ENCODE peak calls at places on chromosomes 5 and 9, in ten cellular contexts. One of them, this sample, is unnamed.

GRCh38 chr5:37840036-37840909 is at the start of gene GDNF:
- DNase-seq in NCI-H524: peak
- DNase-seq in GM12892: peak
- DNase-seq in T follicular helper cell: no peak
- DNase-seq in H54: no peak
- DNase-seq in AG08395: peak
- DNase-seq in left kidney: peak
- DNase-seq in activated T-cell treated with anti-CD3 and anti-CD28 coated beads for 24 hours: no peak
- DNase-seq in effector CD4-positive, alpha-beta T cell: no peak
- DNase-seq in NCI-H1417: peak
- DNase-seq in this sample: peak

GRCh38 chr9:97573482-97574073 is 59.6 kb downstream of the TSTD2 start:
- DNase-seq in AG08395: no peak
- DNase-seq in H54: no peak
- DNase-seq in effector CD4-positive, alpha-beta T cell: no peak
- DNase-seq in GM12892: no peak
- DNase-seq in activated T-cell treated with anti-CD3 and anti-CD28 coated beads for 24 hours: no peak
- DNase-seq in NCI-H1417: no peak
- DNase-seq in left kidney: no peak
- DNase-seq in T follicular helper cell: no peak
- DNase-seq in NCI-H524: no peak
- DNase-seq in this sample: no peak

GRCh38 chr9:2023042-2023441 is 7.9 kb downstream of the SMARCA2 start:
- DNase-seq in NCI-H524: no peak
- DNase-seq in activated T-cell treated with anti-CD3 and anti-CD28 coated beads for 24 hours: no peak
- DNase-seq in NCI-H1417: no peak
- DNase-seq in T follicular helper cell: no peak
- DNase-seq in AG08395: no peak
- DNase-seq in left kidney: no peak
- DNase-seq in GM12892: no peak
- DNase-seq in H54: no peak
- DNase-seq in effector CD4-positive, alpha-beta T cell: no peak
- DNase-seq in this sample: no peak

GRCh38 chr5:91383027-91383955 is at the start of gene ARRDC3:
- DNase-seq in activated T-cell treated with anti-CD3 and anti-CD28 coated beads for 24 hours: peak
- DNase-seq in T follicular helper cell: peak
- DNase-seq in NCI-H524: peak
- DNase-seq in effector CD4-positive, alpha-beta T cell: peak
- DNase-seq in AG08395: peak
- DNase-seq in GM12892: peak
- DNase-seq in left kidney: peak
- DNase-seq in H54: peak
- DNase-seq in NCI-H1417: peak
- DNase-seq in this sample: peak

GRCh38 chr5:124661317-124662141 is 84.9 kb downstream of the ZNF608 start:
- DNase-seq in NCI-H524: peak
- DNase-seq in AG08395: peak
- DNase-seq in activated T-cell treated with anti-CD3 and anti-CD28 coated beads for 24 hours: no peak
- DNase-seq in NCI-H1417: peak
- DNase-seq in H54: no peak
- DNase-seq in GM12892: no peak
- DNase-seq in effector CD4-positive, alpha-beta T cell: no peak
- DNase-seq in T follicular helper cell: no peak
- DNase-seq in left kidney: peak
- DNase-seq in this sample: peak

GRCh38 chr9:87099383-87099782 is 152.1 kb upstream of the GAS1 start:
- DNase-seq in H54: no peak
- DNase-seq in AG08395: no peak
- DNase-seq in GM12892: no peak
- DNase-seq in NCI-H524: no peak
- DNase-seq in left kidney: no peak
- DNase-seq in NCI-H1417: no peak
- DNase-seq in effector CD4-positive, alpha-beta T cell: no peak
- DNase-seq in T follicular helper cell: no peak
- DNase-seq in activated T-cell treated with anti-CD3 and anti-CD28 coated beads for 24 hours: no peak
- DNase-seq in this sample: no peak

GRCh38 chr5:132526974-132527564 is 16.3 kb downstream of the IL5 start:
- DNase-seq in effector CD4-positive, alpha-beta T cell: no peak
- DNase-seq in NCI-H1417: no peak
- DNase-seq in AG08395: no peak
- DNase-seq in T follicular helper cell: no peak
- DNase-seq in activated T-cell treated with anti-CD3 and anti-CD28 coated beads for 24 hours: no peak
- DNase-seq in H54: no peak
- DNase-seq in GM12892: no peak
- DNase-seq in left kidney: no peak
- DNase-seq in NCI-H524: no peak
- DNase-seq in this sample: no peak

GRCh38 chr9:93060746-93061259 is 2.3 kb downstream of the SUSD3 start:
- DNase-seq in H54: peak
- DNase-seq in NCI-H1417: no peak
- DNase-seq in T follicular helper cell: no peak
- DNase-seq in activated T-cell treated with anti-CD3 and anti-CD28 coated beads for 24 hours: no peak
- DNase-seq in GM12892: no peak
- DNase-seq in effector CD4-positive, alpha-beta T cell: no peak
- DNase-seq in NCI-H524: no peak
- DNase-seq in AG08395: peak
- DNase-seq in left kidney: no peak
- DNase-seq in this sample: no peak

GRCh38 chr9:118652258-118652657 is 717.0 kb downstream of the BRINP1 start:
- DNase-seq in NCI-H524: no peak
- DNase-seq in effector CD4-positive, alpha-beta T cell: no peak
- DNase-seq in NCI-H1417: no peak
- DNase-seq in H54: no peak
- DNase-seq in GM12892: no peak
- DNase-seq in AG08395: no peak
- DNase-seq in activated T-cell treated with anti-CD3 and anti-CD28 coated beads for 24 hours: no peak
- DNase-seq in left kidney: no peak
- DNase-seq in T follicular helper cell: no peak
- DNase-seq in this sample: no peak

GRCh38 chr5:7425830-7426229 is 29.9 kb downstream of the ADCY2 start:
- DNase-seq in NCI-H524: no peak
- DNase-seq in activated T-cell treated with anti-CD3 and anti-CD28 coated beads for 24 hours: no peak
- DNase-seq in GM12892: no peak
- DNase-seq in effector CD4-positive, alpha-beta T cell: no peak
- DNase-seq in AG08395: no peak
- DNase-seq in H54: no peak
- DNase-seq in T follicular helper cell: no peak
- DNase-seq in left kidney: no peak
- DNase-seq in NCI-H1417: no peak
- DNase-seq in this sample: no peak

GRCh38 chr5:176648467-176649194 is 1.3 kb downstream of the TSPAN17 start:
- DNase-seq in H54: no peak
- DNase-seq in GM12892: no peak
- DNase-seq in effector CD4-positive, alpha-beta T cell: no peak
- DNase-seq in left kidney: no peak
- DNase-seq in T follicular helper cell: no peak
- DNase-seq in NCI-H524: no peak
- DNase-seq in activated T-cell treated with anti-CD3 and anti-CD28 coated beads for 24 hours: no peak
- DNase-seq in AG08395: no peak
- DNase-seq in NCI-H1417: no peak
- DNase-seq in this sample: no peak

GRCh38 chr9:137000177-137000930 is 4.0 kb upstream of the CLIC3 start:
- DNase-seq in H54: no peak
- DNase-seq in NCI-H524: no peak
- DNase-seq in left kidney: no peak
- DNase-seq in effector CD4-positive, alpha-beta T cell: no peak
- DNase-seq in NCI-H1417: no peak
- DNase-seq in AG08395: peak
- DNase-seq in GM12892: peak
- DNase-seq in T follicular helper cell: no peak
- DNase-seq in activated T-cell treated with anti-CD3 and anti-CD28 coated beads for 24 hours: no peak
- DNase-seq in this sample: peak

GRCh38 chr9:115847245-115847644 is 306.3 kb upstream of the PAPPA start:
- DNase-seq in NCI-H524: no peak
- DNase-seq in activated T-cell treated with anti-CD3 and anti-CD28 coated beads for 24 hours: no peak
- DNase-seq in effector CD4-positive, alpha-beta T cell: no peak
- DNase-seq in NCI-H1417: no peak
- DNase-seq in GM12892: no peak
- DNase-seq in AG08395: peak
- DNase-seq in left kidney: no peak
- DNase-seq in T follicular helper cell: no peak
- DNase-seq in H54: peak
- DNase-seq in this sample: no peak

GRCh38 chr9:114387678-114388431 is at the start of gene AKNA:
- DNase-seq in activated T-cell treated with anti-CD3 and anti-CD28 coated beads for 24 hours: peak
- DNase-seq in AG08395: peak
- DNase-seq in H54: no peak
- DNase-seq in left kidney: peak
- DNase-seq in effector CD4-positive, alpha-beta T cell: peak
- DNase-seq in T follicular helper cell: peak
- DNase-seq in NCI-H524: peak
- DNase-seq in GM12892: no peak
- DNase-seq in NCI-H1417: peak
- DNase-seq in this sample: no peak

GRCh38 chr5:34474573-34475021 is 181.5 kb upstream of the RAI14 start:
- DNase-seq in T follicular helper cell: no peak
- DNase-seq in left kidney: peak
- DNase-seq in H54: peak
- DNase-seq in AG08395: peak
- DNase-seq in NCI-H1417: peak
- DNase-seq in GM12892: no peak
- DNase-seq in effector CD4-positive, alpha-beta T cell: no peak
- DNase-seq in NCI-H524: no peak
- DNase-seq in activated T-cell treated with anti-CD3 and anti-CD28 coated beads for 24 hours: no peak
- DNase-seq in this sample: peak

GRCh38 chr5:122454522-122454921 is 142.5 kb downstream of the SNCAIP start:
- DNase-seq in GM12892: no peak
- DNase-seq in H54: no peak
- DNase-seq in T follicular helper cell: no peak
- DNase-seq in activated T-cell treated with anti-CD3 and anti-CD28 coated beads for 24 hours: no peak
- DNase-seq in effector CD4-positive, alpha-beta T cell: no peak
- DNase-seq in NCI-H524: no peak
- DNase-seq in left kidney: no peak
- DNase-seq in NCI-H1417: no peak
- DNase-seq in AG08395: no peak
- DNase-seq in this sample: no peak

GRCh38 chr9:124260769-124261603 is 3.2 kb downstream of the NEK6 start:
- DNase-seq in H54: peak
- DNase-seq in T follicular helper cell: no peak
- DNase-seq in activated T-cell treated with anti-CD3 and anti-CD28 coated beads for 24 hours: no peak
- DNase-seq in AG08395: peak
- DNase-seq in NCI-H1417: no peak
- DNase-seq in NCI-H524: no peak
- DNase-seq in GM12892: no peak
- DNase-seq in left kidney: no peak
- DNase-seq in effector CD4-positive, alpha-beta T cell: no peak
- DNase-seq in this sample: peak

GRCh38 chr5:57802131-57802530 is 319.5 kb upstream of the ACTBL2 start:
- DNase-seq in NCI-H524: no peak
- DNase-seq in effector CD4-positive, alpha-beta T cell: no peak
- DNase-seq in activated T-cell treated with anti-CD3 and anti-CD28 coated beads for 24 hours: no peak
- DNase-seq in left kidney: no peak
- DNase-seq in AG08395: no peak
- DNase-seq in GM12892: no peak
- DNase-seq in T follicular helper cell: no peak
- DNase-seq in H54: no peak
- DNase-seq in NCI-H1417: no peak
- DNase-seq in this sample: no peak

GRCh38 chr5:423233-423565 is 19.8 kb upstream of the EXOC3 start:
- DNase-seq in left kidney: no peak
- DNase-seq in H54: no peak
- DNase-seq in NCI-H524: no peak
- DNase-seq in GM12892: no peak
- DNase-seq in activated T-cell treated with anti-CD3 and anti-CD28 coated beads for 24 hours: no peak
- DNase-seq in AG08395: no peak
- DNase-seq in NCI-H1417: no peak
- DNase-seq in T follicular helper cell: no peak
- DNase-seq in effector CD4-positive, alpha-beta T cell: no peak
- DNase-seq in this sample: no peak

This sample was measured in lung microvascular endothelial cell.